ENCODE peak calls at places on chromosome 13, in five cellular contexts. U, F, K, C and E are unnamed samples.
A peak's percentile ranks its signal among the peaks of the same experiment; 100 is the strongest.

GRCh38 chr13:37386276-37386675 is 212.3 kb downstream of the POSTN start:
- DNase-seq in U (no peak), F (no peak), K (no peak), C (no peak), E (no peak)

GRCh38 chr13:33578786-33579185 is 239.2 kb upstream of the RFC3 start:
- DNase-seq in U (no peak), F (no peak), K (no peak), C (no peak), E (no peak)

GRCh38 chr13:104779311-104779710 is 1713.1 kb upstream of the SLC10A2 start:
- DNase-seq in U (no peak), F (no peak), K (no peak), C (no peak), E (no peak)

GRCh38 chr13:80533175-80533574 is 192.2 kb upstream of the SPRY2 start:
- DNase-seq in U (no peak), F (no peak), K (no peak), C (no peak), E (no peak)

GRCh38 chr13:112970552-112971287 is 1.7 kb downstream of the MCF2L start:
- DNase-seq in U (no peak), F (no peak), K (no peak), C (peak; percentile 55), E (no peak)

GRCh38 chr13:28746289-28746612 is 27.5 kb upstream of the SLC46A3 start:
- DNase-seq in U (no peak), F (no peak), K (no peak), C (no peak), E (no peak)

GRCh38 chr13:46296920-46297319 is 85.2 kb downstream of the LRRC63 start:
- DNase-seq in U (peak; percentile 19), F (no peak), K (no peak), C (no peak), E (no peak)

GRCh38 chr13:31697290-31697689 is 42.0 kb upstream of the RXFP2 start:
- DNase-seq in U (no peak), F (no peak), K (no peak), C (no peak), E (no peak)

GRCh38 chr13:62799931-62800436 is 1384.3 kb upstream of the PCDH20 start:
- DNase-seq in U (no peak), F (no peak), K (no peak), C (no peak), E (no peak)

GRCh38 chr13:40445557-40445990 is 220.9 kb downstream of the FOXO1 start:
- DNase-seq in U (no peak), F (no peak), K (peak; percentile 34), C (peak; percentile 74), E (peak; percentile 73)

GRCh38 chr13:94192576-94192975 is 286.9 kb downstream of the DCT start:
- DNase-seq in U (no peak), F (no peak), K (no peak), C (no peak), E (no peak)

GRCh38 chr13:94825507-94825906 is 113.2 kb upstream of the SOX21 start:
- DNase-seq in U (no peak), F (no peak), K (peak; percentile 33), C (no peak), E (no peak)

GRCh38 chr13:21181671-21182070 is 5.2 kb downstream of the MRPL57 start:
- DNase-seq in U (no peak), F (no peak), K (no peak), C (no peak), E (no peak)

GRCh38 chr13:109816979-109817275 is 30.5 kb upstream of the IRS2 start:
- DNase-seq in U (no peak), F (no peak), K (no peak), C (no peak), E (no peak)

GRCh38 chr13:109941221-109941620 is 154.8 kb upstream of the IRS2 start:
- DNase-seq in U (no peak), F (no peak), K (no peak), C (no peak), E (no peak)

GRCh38 chr13:50762969-50763568 is 80.4 kb downstream of the DLEU7 start:
- DNase-seq in U (no peak), F (no peak), K (no peak), C (no peak), E (no peak)

GRCh38 chr13:65901723-65902122 is 1328.4 kb downstream of the PCDH9 start:
- DNase-seq in U (no peak), F (no peak), K (no peak), C (no peak), E (no peak)

GRCh38 chr13:108375772-108376171 is 106.3 kb downstream of the TNFSF13B start:
- DNase-seq in U (no peak), F (no peak), K (no peak), C (no peak), E (no peak)

GRCh38 chr13:92317066-92317465 is 909.5 kb upstream of the GPC6 start:
- DNase-seq in U (no peak), F (no peak), K (no peak), C (no peak), E (no peak)

GRCh38 chr13:36553501-36553900 is 120.3 kb upstream of the SERTM1 start:
- DNase-seq in U (no peak), F (no peak), K (no peak), C (no peak), E (no peak)

GRCh38 chr13:44231786-44232516 is 141.7 kb upstream of the SERP2 start:
- DNase-seq in U (peak; percentile 97), F (peak; percentile 90), K (peak; percentile 82), C (no peak), E (no peak)

GRCh38 chr13:84810781-84811180 is 928.5 kb upstream of the SLITRK1 start:
- DNase-seq in U (no peak), F (no peak), K (no peak), C (no peak), E (no peak)

GRCh38 chr13:23268441-23268840 is 87.7 kb downstream of the SGCG start:
- DNase-seq in U (no peak), F (no peak), K (no peak), C (no peak), E (no peak)

GRCh38 chr13:99704390-99704789 is 203.1 kb downstream of the TM9SF2 start:
- DNase-seq in U (no peak), F (no peak), K (no peak), C (no peak), E (no peak)

GRCh38 chr13:67299731-67300130 is 69.6 kb upstream of the PCDH9 start:
- DNase-seq in U (no peak), F (no peak), K (no peak), C (no peak), E (no peak)

GRCh38 chr13:108200781-108201398 is 14.4 kb downstream of the LIG4 start:
- DNase-seq in U (no peak), F (no peak), K (no peak), C (no peak), E (no peak)

GRCh38 chr13:46295531-46296464 is 84.1 kb downstream of the LRRC63 start:
- DNase-seq in U (no peak), F (no peak), K (peak; percentile 34), C (no peak), E (no peak)

GRCh38 chr13:42041684-42042035 is 6.8 kb upstream of the DGKH start:
- DNase-seq in U (no peak), F (peak; percentile 56), K (peak; percentile 50), C (no peak), E (peak; percentile 28)

GRCh38 chr13:68713394-68713793 is 1394.2 kb upstream of the ATXN8OS start:
- DNase-seq in U (no peak), F (no peak), K (no peak), C (no peak), E (no peak)

GRCh38 chr13:50893211-50893852 is 16.3 kb upstream of the RNASEH2B start:
- DNase-seq in U (no peak), F (no peak), K (no peak), C (no peak), E (no peak)

GRCh38 chr13:113754691-113755090 is 4.3 kb upstream of the TMEM255B start:
- DNase-seq in U (no peak), F (no peak), K (no peak), C (no peak), E (no peak)

DNA sequence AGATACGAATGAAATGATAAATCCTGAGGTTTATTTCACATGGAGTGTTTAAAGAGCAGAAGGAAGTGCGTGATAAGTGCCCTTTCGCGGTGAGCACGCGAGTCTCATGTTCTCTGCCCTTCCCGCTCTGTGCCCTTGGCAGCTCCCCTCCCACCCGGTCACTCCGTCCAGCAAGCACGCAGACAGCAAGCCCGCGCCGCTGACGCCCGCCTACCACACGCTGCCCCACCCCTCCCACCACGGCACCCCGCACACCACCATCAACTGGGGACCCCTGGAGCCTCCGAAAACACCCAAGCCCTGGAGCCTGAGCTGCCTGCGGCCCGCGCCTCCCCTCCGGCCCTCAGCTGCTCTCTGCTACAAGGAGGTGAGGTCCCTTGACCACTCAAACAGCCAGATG is 37.4 kb upstream of the TEX29 start:
- DNase-seq in U (no peak), F (no peak), K (no peak), C (peak; percentile 73), E (no peak)
- TF ChIP-seq POLR2AphosphoS5 in U (no peak), F (no peak), K (no peak), C (no peak), E (no peak)

DNA sequence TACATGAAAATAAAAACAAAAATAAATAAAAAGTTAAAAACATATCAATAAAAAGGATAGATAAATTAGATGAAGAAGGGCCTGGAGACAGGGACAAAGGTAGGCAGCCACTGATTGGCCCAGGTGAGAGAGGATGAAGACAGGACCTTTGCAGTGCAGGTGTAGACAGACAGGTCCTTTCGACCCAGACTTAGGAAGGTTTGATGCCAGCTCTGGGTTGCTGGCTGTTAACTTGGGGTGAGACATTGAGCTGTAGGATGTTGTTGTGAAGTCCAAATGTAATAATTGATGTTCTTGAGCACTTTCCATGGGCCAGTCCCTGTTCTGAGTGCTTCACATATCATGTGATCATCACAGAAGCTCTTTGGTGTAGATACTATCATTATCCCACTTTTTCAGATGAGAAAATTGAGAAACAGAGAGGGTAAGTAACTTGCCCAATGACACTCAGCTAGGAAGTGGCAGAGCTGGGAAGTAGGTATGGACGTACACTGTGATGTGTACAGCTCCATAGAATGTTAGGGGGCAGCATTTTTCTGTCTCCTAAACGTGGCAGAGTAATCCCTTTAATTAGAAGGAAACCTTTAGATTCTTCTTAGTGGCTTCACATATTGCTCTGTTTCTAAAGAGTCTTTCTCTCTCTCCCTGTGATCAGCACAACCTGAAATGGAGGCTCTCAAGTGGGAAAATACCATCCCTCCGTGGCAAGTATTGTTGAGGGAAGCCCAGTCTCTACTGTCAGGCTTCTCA is 76.0 kb upstream of the STK24 start:
- DNase-seq in U (no peak), F (no peak), K (no peak), C (no peak), E (no peak)
- TF ChIP-seq POLR2A in U (no peak), F (no peak), K (no peak), C (no peak), E (no peak)

DNA sequence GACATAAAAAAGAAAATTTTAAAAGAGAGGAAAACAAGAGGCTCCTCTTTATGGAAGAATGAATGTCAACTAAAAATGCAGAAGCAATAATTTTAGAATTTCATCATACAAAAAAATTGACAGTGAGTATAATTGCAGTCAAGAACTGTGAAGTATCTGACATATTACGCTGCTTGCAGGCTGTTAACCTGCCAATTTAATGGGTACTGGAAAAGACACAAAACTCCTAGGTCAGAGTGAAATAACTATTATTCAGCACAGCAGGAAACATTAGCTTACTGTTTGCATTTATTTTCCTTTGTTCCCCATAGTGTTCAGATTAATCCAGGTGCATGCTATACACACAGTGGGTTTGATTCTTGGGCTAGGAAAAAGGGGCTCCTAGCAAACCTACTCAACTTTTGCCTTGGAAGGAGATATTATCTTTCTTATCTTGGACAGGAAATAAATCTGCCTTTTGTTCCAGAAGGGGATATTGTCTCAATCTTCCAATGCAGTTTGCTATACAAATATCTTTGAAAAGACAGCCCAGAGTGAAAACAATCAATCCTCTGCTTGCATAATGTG is 443.6 kb downstream of the TBC1D4 start:
- DNase-seq in U (no peak), F (no peak), K (no peak), C (no peak), E (no peak)
- TF ChIP-seq POLR2AphosphoS5 in U (no peak), F (no peak), K (no peak), C (no peak), E (no peak)

GRCh38 chr13:26253787-26254582 is at the start of gene CDK8:
- DNase-seq in U (peak; percentile 83), F (peak; percentile 72), K (peak; percentile 88), C (peak; percentile 96), E (peak; percentile 60)
- TF ChIP-seq POLR2A in U (peak; percentile 59), F (no peak), K (no peak), C (peak; percentile 60), E (peak; percentile 79)